ENCODE peak calls at places on chromosomes 11 and 22, in eight cellular contexts. E is spleen; M is sigmoid colon; B is mucosa of descending colon; J is skeletal muscle cell; D is GM23248; V is CD8-positive, alpha-beta memory T cell; C is neuronal stem cell. N is an unnamed sample.

GRCh38 chr11:46686886-46687810 is 13.3 kb downstream of the ARHGAP1 start:
- DNase-seq in E (no peak), M (no peak), B (no peak), J (no peak), D (peak; percentile 96), V (no peak), C (no peak), N (peak; percentile 86)

GRCh38 chr11:74319139-74319538 is 7.7 kb upstream of the P4HA3 start:
- DNase-seq in E (no peak), M (no peak), B (no peak), J (peak; percentile 93), D (peak; percentile 97), V (no peak), C (no peak), N (peak; percentile 90)

GRCh38 chr11:108965602-108966001 is 300.7 kb downstream of the DDX10 start:
- DNase-seq in E (no peak), M (no peak), B (no peak), J (peak; percentile 87), D (peak; percentile 96), V (no peak), C (no peak), N (peak; percentile 93)

GRCh38 chr11:19474954-19475811 is 234.4 kb upstream of the E2F8 start:
- DNase-seq in E (no peak), M (no peak), B (no peak), J (no peak), D (no peak), V (no peak), C (peak; percentile 38), N (no peak)

GRCh38 chr22:31086703-31087330 is 5.7 kb downstream of the SMTN start:
- DNase-seq in E (no peak), M (no peak), B (no peak), J (no peak), D (no peak), V (no peak), C (no peak), N (no peak)

GRCh38 chr11:8597182-8597581 is 3.2 kb upstream of the STK33 start:
- DNase-seq in E (no peak), M (no peak), B (no peak), J (peak; percentile 68), D (peak; percentile 93), V (no peak), C (no peak), N (peak; percentile 88)

GRCh38 chr11:26841818-26842457 is 120.1 kb upstream of the SLC5A12 start:
- DNase-seq in E (no peak), M (no peak), B (no peak), J (peak; percentile 69), D (peak; percentile 86), V (no peak), C (no peak), N (peak; percentile 94)

GRCh38 chr11:133052537-133052936 is 479.8 kb downstream of the OPCML start:
- DNase-seq in E (no peak), M (no peak), B (no peak), J (no peak), D (no peak), V (no peak), C (no peak), N (no peak)

GRCh38 chr11:59175104-59175503 is 3.2 kb downstream of the DTX4 start:
- DNase-seq in E (no peak), M (no peak), B (no peak), J (no peak), D (no peak), V (no peak), C (no peak), N (no peak)

GRCh38 chr11:133300666-133301065 is 231.6 kb downstream of the OPCML start:
- DNase-seq in E (no peak), M (no peak), B (no peak), J (no peak), D (no peak), V (no peak), C (no peak), N (no peak)

GRCh38 chr22:37282385-37282677 is at the start of gene CYTH4:
- DNase-seq in E (peak; percentile 98), M (peak; percentile 80), B (peak; percentile 75), J (no peak), D (no peak), V (peak; percentile 68), C (no peak), N (no peak)

GRCh38 chr22:35567794-35568193 is 27.2 kb downstream of the RASD2 start:
- DNase-seq in E (no peak), M (no peak), B (no peak), J (no peak), D (no peak), V (no peak), C (no peak), N (no peak)

GRCh38 chr11:76266269-76266668 is 60.0 kb upstream of the WNT11 start:
- DNase-seq in E (no peak), M (peak; percentile 74), B (no peak), J (peak; percentile 53), D (peak; percentile 93), V (no peak), C (no peak), N (peak; percentile 83)

GRCh38 chr11:113182288-113182687 is 132.1 kb upstream of the TTC12 start:
- DNase-seq in E (no peak), M (no peak), B (no peak), J (no peak), D (no peak), V (no peak), C (no peak), N (no peak)

DNA sequence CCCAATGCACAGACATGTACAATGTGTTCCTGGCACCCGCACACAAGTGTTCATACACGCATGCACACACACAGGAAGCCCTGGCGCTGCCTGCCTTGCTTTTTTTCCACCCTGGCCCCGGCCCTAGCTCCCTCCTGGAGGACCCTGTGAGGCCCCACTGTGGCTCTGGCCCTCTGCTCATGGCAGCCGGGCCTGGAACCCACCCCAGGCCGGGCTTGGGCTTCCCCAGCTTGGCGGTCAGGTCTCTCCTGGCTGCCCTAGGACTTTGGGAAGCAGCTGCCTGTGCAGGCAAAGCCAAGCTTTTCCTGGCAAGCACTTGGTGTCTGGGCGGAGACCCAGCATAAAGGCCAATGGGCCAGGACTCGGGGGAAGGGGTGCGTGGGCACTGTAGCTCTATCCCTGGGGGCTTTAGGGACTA is 30.5 kb downstream of the CD82 start:
- DNase-seq in E (no peak), M (peak; percentile 78), B (no peak), J (no peak), D (peak; percentile 26), V (no peak), C (no peak), N (peak; percentile 27)
- H3K4me3 ChIP-seq in E (no peak overlapping the region), M (no peak overlapping the region), B (no peak overlapping the region), J (no peak overlapping the region), D (no peak overlapping the region), V (no peak overlapping the region), C (no peak overlapping the region), N (no peak overlapping the region)

GRCh38 chr11:57425565-57426438 is 1.1 kb downstream of the SLC43A3 start:
- DNase-seq in E (peak; percentile 79), M (peak; percentile 94), B (peak; percentile 48), J (no peak), D (peak; percentile 79), V (no peak), C (no peak), N (peak; percentile 81)
- H3K4me3 ChIP-seq in E (peak overlapping the region; percentile 49), M (peak overlapping the region; percentile 59), B (no peak overlapping the region), J (peak overlapping the region; percentile 52), D (peak overlapping the region; percentile 70), V (peak overlapping the region; percentile 43), C (no peak overlapping the region), N (no peak overlapping the region)

GRCh38 chr11:17013548-17014320 is 480 bp downstream of the PLEKHA7 start:
- DNase-seq in E (peak; percentile 74), M (peak; percentile 62), B (peak; percentile 77), J (no peak), D (no peak), V (peak; percentile 18), C (peak; percentile 3), N (no peak)
- H3K4me3 ChIP-seq in E (peak overlapping the region; percentile 64), M (peak overlapping the region; percentile 85), B (peak overlapping the region; percentile 46), J (peak overlapping the region; percentile 46), D (no peak overlapping the region), V (peak overlapping the region; percentile 32), C (peak overlapping the region; percentile 90), N (no peak overlapping the region)

DNA sequence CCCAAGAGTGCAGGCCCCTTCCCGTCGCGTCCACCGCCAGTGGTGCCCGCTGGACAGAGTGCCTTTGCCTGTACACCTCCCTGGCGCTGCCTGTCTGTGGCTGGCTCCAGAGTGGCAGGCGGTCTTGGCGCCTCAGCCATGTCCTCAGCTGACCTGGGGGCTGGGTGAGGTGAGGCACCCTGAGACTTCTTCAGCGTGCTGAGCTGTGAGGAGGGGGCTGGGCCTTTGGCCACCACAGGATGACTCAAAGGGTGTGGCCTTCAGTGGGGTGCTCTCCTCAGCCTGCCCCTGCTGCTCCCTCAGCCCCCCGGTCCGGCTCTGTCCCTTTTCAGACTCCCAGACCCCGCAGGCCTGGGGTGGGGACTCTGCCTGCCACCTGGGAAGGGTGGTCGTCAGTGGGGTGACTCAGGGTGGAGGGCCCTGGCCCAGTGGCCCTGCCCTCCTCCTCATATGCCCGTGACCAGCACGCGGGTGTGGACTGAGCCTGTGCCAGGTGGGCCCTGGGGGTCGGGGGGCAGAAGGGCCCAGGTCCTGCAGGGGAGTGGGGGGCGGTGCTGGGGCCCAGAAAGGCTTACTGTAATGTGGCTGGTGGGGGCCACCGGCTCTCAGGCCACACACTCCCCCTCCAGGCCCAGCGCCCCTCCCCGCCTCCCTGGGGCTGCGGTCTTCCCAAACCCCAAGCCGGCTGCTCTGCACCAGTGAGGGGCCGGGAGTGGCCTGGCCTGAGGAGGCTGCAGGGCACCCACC is 15.9 kb downstream of the CRELD2 start:
- DNase-seq in E (peak; percentile 91), M (peak; percentile 85), B (peak; percentile 68), J (no peak), D (peak; percentile 62), V (peak; percentile 41), C (no peak), N (peak; percentile 50)
- H3K4me3 ChIP-seq in E (peak overlapping the region; percentile 57), M (peak overlapping the region; percentile 60), B (no peak overlapping the region), J (peak overlapping the region; percentile 27), D (peak overlapping the region; percentile 53), V (no peak overlapping the region), C (no peak overlapping the region), N (peak overlapping the region; percentile 69)

GRCh38 chr11:65470433-65470832 is 28.4 kb upstream of the MALAT1 start:
- DNase-seq in E (no peak), M (peak; percentile 64), B (no peak), J (no peak), D (no peak), V (no peak), C (no peak), N (no peak)
- H3K4me3 ChIP-seq in E (no peak overlapping the region), M (no peak overlapping the region), B (no peak overlapping the region), J (no peak overlapping the region), D (no peak overlapping the region), V (no peak overlapping the region), C (no peak overlapping the region), N (no peak overlapping the region)

GRCh38 chr11:528166-528814 is 7.1 kb downstream of the HRAS start:
- DNase-seq in E (no peak), M (no peak), B (peak; percentile 21), J (no peak), D (no peak), V (no peak), C (no peak), N (no peak)

GRCh38 chr11:528815-529728 is 6.3 kb downstream of the HRAS start:
- DNase-seq in E (no peak), M (no peak), B (peak; percentile 18), J (no peak), D (no peak), V (no peak), C (no peak), N (no peak)

GRCh38 chr11:521179-521688 is 14.1 kb downstream of the HRAS start:
- DNase-seq in E (no peak), M (no peak), B (no peak), J (no peak), D (peak; percentile 44), V (no peak), C (no peak), N (no peak)

GRCh38 chr11:529740-530411 is 5.5 kb downstream of the HRAS start:
- DNase-seq in E (no peak), M (no peak), B (peak; percentile 27), J (no peak), D (no peak), V (no peak), C (no peak), N (no peak)

GRCh38 chr11:526192-526591 is 9.2 kb downstream of the HRAS start:
- DNase-seq in E (no peak), M (no peak), B (peak; percentile 17), J (no peak), D (no peak), V (no peak), C (no peak), N (no peak)
- H3K4me3 ChIP-seq in E (no peak overlapping the region), M (no peak overlapping the region), B (no peak overlapping the region), J (no peak overlapping the region), D (no peak overlapping the region), V (no peak overlapping the region), C (peak overlapping the region; percentile 18), N (no peak overlapping the region)

N was measured in AG10803.